ENCODE peak calls at places on chromosomes 11 and 22, in four cellular contexts. One of them, this sample, is unnamed.
A peak's percentile ranks its signal among the peaks of the same experiment; 100 is the strongest.

GRCh38 chr11:115678942-115679341 is 174.7 kb upstream of the CADM1 start:
- DNase-seq in HFF-Myc: no peak
- DNase-seq in Ammon's horn: no peak
- DNase-seq in substantia nigra: no peak
- DNase-seq in this sample: no peak

GRCh38 chr11:125236072-125236825 is 71.7 kb downstream of the PKNOX2 start:
- DNase-seq in HFF-Myc: no peak
- DNase-seq in Ammon's horn: no peak
- DNase-seq in substantia nigra: no peak
- DNase-seq in this sample: no peak

GRCh38 chr11:75261474-75261847 is 20.9 kb downstream of the TPBGL start:
- DNase-seq in HFF-Myc: no peak
- DNase-seq in Ammon's horn: no peak
- DNase-seq in substantia nigra: no peak
- DNase-seq in this sample: no peak

GRCh38 chr11:117734596-117734995 is 62.4 kb downstream of the DSCAML1 start:
- DNase-seq in HFF-Myc: no peak
- DNase-seq in Ammon's horn: peak; percentile 59
- DNase-seq in substantia nigra: no peak
- DNase-seq in this sample: no peak

GRCh38 chr11:22433066-22433450 is 94.9 kb downstream of the SLC17A6 start:
- DNase-seq in HFF-Myc: no peak
- DNase-seq in Ammon's horn: no peak
- DNase-seq in substantia nigra: no peak
- DNase-seq in this sample: no peak

GRCh38 chr11:70928854-70929598 is 323.4 kb downstream of the SHANK2 start:
- DNase-seq in HFF-Myc: no peak
- DNase-seq in Ammon's horn: no peak
- DNase-seq in substantia nigra: no peak
- DNase-seq in this sample: no peak

GRCh38 chr11:120135838-120136237 is 2.1 kb downstream of the TRIM29 start:
- DNase-seq in HFF-Myc: no peak
- DNase-seq in Ammon's horn: no peak
- DNase-seq in substantia nigra: no peak
- DNase-seq in this sample: no peak

GRCh38 chr11:125886997-125887372 is 483 bp upstream of the HYLS1 start:
- DNase-seq in HFF-Myc: no peak
- DNase-seq in Ammon's horn: peak; percentile 44
- DNase-seq in substantia nigra: no peak
- DNase-seq in this sample: no peak

GRCh38 chr11:44788536-44789227 is 61.9 kb downstream of the TSPAN18 start:
- DNase-seq in HFF-Myc: no peak
- DNase-seq in Ammon's horn: no peak
- DNase-seq in substantia nigra: no peak
- DNase-seq in this sample: no peak

GRCh38 chr11:76621866-76622265 is 48.7 kb downstream of the LRRC32 start:
- DNase-seq in HFF-Myc: no peak
- DNase-seq in Ammon's horn: no peak
- DNase-seq in substantia nigra: no peak
- DNase-seq in this sample: no peak

GRCh38 chr11:3165152-3165705 is at the start of gene OSBPL5:
- DNase-seq in HFF-Myc: no peak
- DNase-seq in Ammon's horn: peak; percentile 80
- DNase-seq in substantia nigra: no peak
- DNase-seq in this sample: peak; percentile 81

GRCh38 chr22:37923927-37924326 is 17.8 kb downstream of the MICALL1 start:
- DNase-seq in HFF-Myc: no peak
- DNase-seq in Ammon's horn: no peak
- DNase-seq in substantia nigra: no peak
- DNase-seq in this sample: no peak

GRCh38 chr11:38019072-38019775 is 1421.2 kb upstream of the RAG2 start:
- DNase-seq in HFF-Myc: no peak
- DNase-seq in Ammon's horn: no peak
- DNase-seq in substantia nigra: no peak
- DNase-seq in this sample: no peak

GRCh38 chr22:33210129-33210784 is 152.1 kb upstream of the SYN3 start:
- DNase-seq in HFF-Myc: peak; percentile 11
- DNase-seq in Ammon's horn: peak; percentile 44
- DNase-seq in substantia nigra: no peak
- DNase-seq in this sample: no peak

GRCh38 chr11:66686801-66687750 is 9.4 kb upstream of the RBM4B start:
- DNase-seq in HFF-Myc: no peak
- DNase-seq in Ammon's horn: no peak
- DNase-seq in substantia nigra: no peak
- DNase-seq in this sample: no peak

GRCh38 chr22:20912494-20912893 is 4.7 kb upstream of the CRKL start:
- DNase-seq in HFF-Myc: no peak
- DNase-seq in Ammon's horn: no peak
- DNase-seq in substantia nigra: no peak
- DNase-seq in this sample: no peak

GRCh38 chr22:50027639-50028537 is 15.3 kb upstream of the IL17REL start:
- DNase-seq in HFF-Myc: no peak
- DNase-seq in Ammon's horn: peak; percentile 28
- DNase-seq in substantia nigra: no peak
- DNase-seq in this sample: no peak

GRCh38 chr11:134068829-134069425 is at the start of gene JAM3:
- DNase-seq in HFF-Myc: peak; percentile 77
- DNase-seq in Ammon's horn: peak; percentile 97
- DNase-seq in substantia nigra: peak; percentile 87
- DNase-seq in this sample: peak; percentile 95

GRCh38 chr11:20161230-20161918 is 1.1 kb upstream of the DBX1 start:
- DNase-seq in HFF-Myc: no peak
- DNase-seq in Ammon's horn: no peak
- DNase-seq in substantia nigra: no peak
- DNase-seq in this sample: no peak

GRCh38 chr22:28992565-28993326 is 68.9 kb downstream of the C22orf31 start:
- DNase-seq in HFF-Myc: no peak
- DNase-seq in Ammon's horn: no peak
- DNase-seq in substantia nigra: no peak
- DNase-seq in this sample: no peak

GRCh38 chr11:34052608-34053160 is 1.2 kb downstream of the CAPRIN1 start:
- DNase-seq in HFF-Myc: no peak
- DNase-seq in Ammon's horn: peak; percentile 20
- DNase-seq in substantia nigra: peak; percentile 51
- DNase-seq in this sample: no peak

GRCh38 chr11:31141804-31142203 is 227.7 kb downstream of the DCDC1 start:
- DNase-seq in HFF-Myc: no peak
- DNase-seq in Ammon's horn: peak; percentile 13
- DNase-seq in substantia nigra: peak; percentile 1
- DNase-seq in this sample: no peak

GRCh38 chr11:59783632-59784090 is 26.9 kb downstream of the MRPL16 start:
- DNase-seq in HFF-Myc: no peak
- DNase-seq in Ammon's horn: no peak
- DNase-seq in substantia nigra: no peak
- DNase-seq in this sample: no peak

GRCh38 chr11:3190600-3190999 is 25.5 kb upstream of the OSBPL5 start:
- DNase-seq in HFF-Myc: no peak
- DNase-seq in Ammon's horn: no peak
- DNase-seq in substantia nigra: no peak
- DNase-seq in this sample: no peak

GRCh38 chr11:20102393-20102792 is 57.9 kb downstream of the DBX1 start:
- DNase-seq in HFF-Myc: no peak
- DNase-seq in Ammon's horn: no peak
- DNase-seq in substantia nigra: no peak
- DNase-seq in this sample: no peak

GRCh38 chr22:46071451-46072029 is 78.8 kb upstream of the PPARA start:
- DNase-seq in HFF-Myc: no peak
- DNase-seq in Ammon's horn: peak; percentile 90
- DNase-seq in substantia nigra: peak; percentile 91
- DNase-seq in this sample: peak; percentile 94

GRCh38 chr11:59221438-59221837 is 8.7 kb upstream of the MPEG1 start:
- DNase-seq in HFF-Myc: no peak
- DNase-seq in Ammon's horn: no peak
- DNase-seq in substantia nigra: no peak
- DNase-seq in this sample: no peak

GRCh38 chr22:22697377-22698120 is 53.1 kb downstream of the GGTLC2 start:
- DNase-seq in HFF-Myc: no peak
- DNase-seq in Ammon's horn: no peak
- DNase-seq in substantia nigra: no peak
- DNase-seq in this sample: no peak

GRCh38 chr22:24284747-24285203 is 14.1 kb downstream of the SPECC1L start:
- DNase-seq in HFF-Myc: no peak
- DNase-seq in Ammon's horn: no peak
- DNase-seq in substantia nigra: no peak
- DNase-seq in this sample: no peak

GRCh38 chr11:12158926-12159325 is 48.5 kb downstream of the MICAL2 start:
- DNase-seq in HFF-Myc: no peak
- DNase-seq in Ammon's horn: no peak
- DNase-seq in substantia nigra: no peak
- DNase-seq in this sample: no peak

GRCh38 chr22:46650078-46650810 is 30.1 kb downstream of the GRAMD4 start:
- DNase-seq in HFF-Myc: no peak
- DNase-seq in Ammon's horn: no peak
- DNase-seq in substantia nigra: no peak
- DNase-seq in this sample: no peak

GRCh38 chr11:96459751-96460150 is 69.9 kb downstream of the JRKL start:
- DNase-seq in HFF-Myc: no peak
- DNase-seq in Ammon's horn: peak; percentile 69
- DNase-seq in substantia nigra: no peak
- DNase-seq in this sample: no peak